ENCODE peak calls at places on chromosomes 2 and 18, in six cellular contexts. One of them, this sample, is unnamed. For H4K20me1 and H3K9me3, the result is how much of the 10 kb centered on the place peaks cover.

GRCh38 chr2:203743441-203743932 is 37.0 kb downstream of the CD28 start:
- DNase-seq in PC-3: no peak
- DNase-seq in hepatocyte: no peak
- DNase-seq in SK-N-SH: no peak
- DNase-seq in fibroblast of lung: peak
- DNase-seq in neural progenitor cell: no peak
- DNase-seq in this sample: peak

GRCh38 chr2:74945783-74946165 is 12.7 kb upstream of the POLE4 start:
- DNase-seq in PC-3: no peak
- DNase-seq in hepatocyte: no peak
- DNase-seq in SK-N-SH: no peak
- DNase-seq in fibroblast of lung: peak
- DNase-seq in neural progenitor cell: no peak
- DNase-seq in this sample: no peak

GRCh38 chr2:181581534-181581933 is 75.4 kb downstream of the CERKL start:
- DNase-seq in PC-3: peak
- DNase-seq in hepatocyte: no peak
- DNase-seq in SK-N-SH: no peak
- DNase-seq in fibroblast of lung: no peak
- DNase-seq in neural progenitor cell: peak
- DNase-seq in this sample: no peak

GRCh38 chr2:108607706-108608301 is 73.5 kb downstream of the LIMS1 start:
- DNase-seq in PC-3: peak
- DNase-seq in hepatocyte: peak
- DNase-seq in SK-N-SH: peak
- DNase-seq in fibroblast of lung: peak
- DNase-seq in neural progenitor cell: peak
- DNase-seq in this sample: no peak

GRCh38 chr2:112583497-112584133 is 794 bp upstream of the CHCHD5 start:
- DNase-seq in PC-3: peak
- DNase-seq in hepatocyte: no peak
- DNase-seq in SK-N-SH: peak
- DNase-seq in fibroblast of lung: peak
- DNase-seq in neural progenitor cell: peak
- DNase-seq in this sample: no peak

GRCh38 chr2:86301711-86302202 is 35.7 kb downstream of the REEP1 start:
- DNase-seq in PC-3: no peak
- DNase-seq in hepatocyte: no peak
- DNase-seq in SK-N-SH: no peak
- DNase-seq in fibroblast of lung: no peak
- DNase-seq in neural progenitor cell: peak
- DNase-seq in this sample: no peak

GRCh38 chr2:229429529-229430067 is 158.5 kb upstream of the PID1 start:
- DNase-seq in PC-3: no peak
- DNase-seq in hepatocyte: no peak
- DNase-seq in SK-N-SH: no peak
- DNase-seq in fibroblast of lung: no peak
- DNase-seq in neural progenitor cell: no peak
- DNase-seq in this sample: no peak

GRCh38 chr2:219001577-219002394 is 8.6 kb upstream of the CRYBA2 start:
- DNase-seq in PC-3: peak
- DNase-seq in hepatocyte: peak
- DNase-seq in SK-N-SH: peak
- DNase-seq in fibroblast of lung: no peak
- DNase-seq in neural progenitor cell: peak
- DNase-seq in this sample: peak

GRCh38 chr18:59918320-59918755 is 18.5 kb downstream of the PMAIP1 start:
- DNase-seq in PC-3: peak
- DNase-seq in hepatocyte: peak
- DNase-seq in SK-N-SH: peak
- DNase-seq in fibroblast of lung: peak
- DNase-seq in neural progenitor cell: peak
- DNase-seq in this sample: peak

GRCh38 chr2:170365003-170365402 is 187.1 kb downstream of the MYO3B start:
- DNase-seq in PC-3: no peak
- DNase-seq in hepatocyte: no peak
- DNase-seq in SK-N-SH: no peak
- DNase-seq in fibroblast of lung: no peak
- DNase-seq in neural progenitor cell: no peak
- DNase-seq in this sample: no peak

GRCh38 chr2:210531482-210531881 is 24.9 kb upstream of the CPS1 start:
- DNase-seq in PC-3: no peak
- DNase-seq in hepatocyte: no peak
- DNase-seq in SK-N-SH: no peak
- DNase-seq in fibroblast of lung: no peak
- DNase-seq in neural progenitor cell: no peak
- DNase-seq in this sample: no peak

GRCh38 chr2:29223257-29223656 is 108.0 kb downstream of the CLIP4 start:
- DNase-seq in PC-3: no peak
- DNase-seq in hepatocyte: no peak
- DNase-seq in SK-N-SH: no peak
- DNase-seq in fibroblast of lung: no peak
- DNase-seq in neural progenitor cell: no peak
- DNase-seq in this sample: no peak

GRCh38 chr2:18119883-18120282 is 241.4 kb downstream of the KCNS3 start:
- DNase-seq in PC-3: no peak
- DNase-seq in hepatocyte: no peak
- DNase-seq in SK-N-SH: no peak
- DNase-seq in fibroblast of lung: peak
- DNase-seq in neural progenitor cell: no peak
- DNase-seq in this sample: no peak

GRCh38 chr18:47118986-47119385 is 31.3 kb downstream of the HDHD2 start:
- DNase-seq in PC-3: no peak
- DNase-seq in hepatocyte: no peak
- DNase-seq in SK-N-SH: no peak
- DNase-seq in fibroblast of lung: peak
- DNase-seq in neural progenitor cell: no peak
- DNase-seq in this sample: peak

GRCh38 chr2:44686561-44686960 is 254.9 kb upstream of the SIX3 start:
- DNase-seq in PC-3: peak
- DNase-seq in hepatocyte: no peak
- DNase-seq in SK-N-SH: no peak
- DNase-seq in fibroblast of lung: peak
- DNase-seq in neural progenitor cell: no peak
- DNase-seq in this sample: peak

GRCh38 chr2:171289336-171289735 is 128.6 kb upstream of the TLK1 start:
- DNase-seq in PC-3: no peak
- DNase-seq in hepatocyte: no peak
- DNase-seq in SK-N-SH: no peak
- DNase-seq in fibroblast of lung: no peak
- DNase-seq in neural progenitor cell: no peak
- DNase-seq in this sample: no peak

GRCh38 chr2:44931177-44931795 is 10.2 kb upstream of the SIX3 start:
- DNase-seq in PC-3: no peak
- DNase-seq in hepatocyte: no peak
- DNase-seq in SK-N-SH: no peak
- DNase-seq in fibroblast of lung: no peak
- DNase-seq in neural progenitor cell: peak
- DNase-seq in this sample: no peak

GRCh38 chr2:169683054-169683424 is 11.2 kb downstream of the CFAP210 start:
- DNase-seq in PC-3: peak
- DNase-seq in hepatocyte: no peak
- DNase-seq in SK-N-SH: no peak
- DNase-seq in fibroblast of lung: no peak
- DNase-seq in neural progenitor cell: no peak
- DNase-seq in this sample: peak

GRCh38 chr18:43662657-43663056 is 385.4 kb upstream of the SYT4 start:
- DNase-seq in PC-3: peak
- DNase-seq in hepatocyte: peak
- DNase-seq in SK-N-SH: no peak
- DNase-seq in fibroblast of lung: peak
- DNase-seq in neural progenitor cell: no peak
- DNase-seq in this sample: peak

GRCh38 chr2:86313341-86313740 is 24.1 kb downstream of the REEP1 start:
- DNase-seq in PC-3: no peak
- DNase-seq in hepatocyte: no peak
- DNase-seq in SK-N-SH: no peak
- DNase-seq in fibroblast of lung: no peak
- DNase-seq in neural progenitor cell: no peak
- DNase-seq in this sample: no peak

GRCh38 chr2:74530239-74531161 is 767 bp downstream of the HTRA2 start:
- DNase-seq in PC-3: peak
- DNase-seq in hepatocyte: peak
- DNase-seq in SK-N-SH: peak
- DNase-seq in fibroblast of lung: peak
- DNase-seq in neural progenitor cell: peak
- DNase-seq in this sample: peak

GRCh38 chr2:145710303-145710702 is 1190.4 kb upstream of the ZEB2 start:
- DNase-seq in PC-3: no peak
- DNase-seq in hepatocyte: no peak
- DNase-seq in SK-N-SH: no peak
- DNase-seq in fibroblast of lung: no peak
- DNase-seq in neural progenitor cell: no peak
- DNase-seq in this sample: no peak

GRCh38 chr2:111068435-111069058 is 52.2 kb upstream of the BCL2L11 start:
- DNase-seq in PC-3: peak
- DNase-seq in hepatocyte: peak
- DNase-seq in SK-N-SH: no peak
- DNase-seq in fibroblast of lung: no peak
- DNase-seq in neural progenitor cell: no peak
- DNase-seq in this sample: peak

GRCh38 chr2:129957891-129958290 is 21.6 kb upstream of the RAB6C start:
- DNase-seq in PC-3: no peak
- DNase-seq in hepatocyte: peak
- DNase-seq in SK-N-SH: no peak
- DNase-seq in fibroblast of lung: no peak
- DNase-seq in neural progenitor cell: no peak
- DNase-seq in this sample: peak

GRCh38 chr2:70992945-70993688 is 1.6 kb downstream of the TEX261 start:
- DNase-seq in PC-3: no peak
- DNase-seq in hepatocyte: peak
- DNase-seq in SK-N-SH: no peak
- DNase-seq in fibroblast of lung: no peak
- DNase-seq in neural progenitor cell: no peak
- DNase-seq in this sample: no peak
- H4K20me1 ChIP-seq in PC-3: under half
- H4K20me1 ChIP-seq in hepatocyte: under half
- H4K20me1 ChIP-seq in SK-N-SH: under half
- H4K20me1 ChIP-seq in fibroblast of lung: under half
- H4K20me1 ChIP-seq in neural progenitor cell: under half
- H4K20me1 ChIP-seq in this sample: under half

GRCh38 chr2:177433402-177433801 is 40.8 kb downstream of the AGPS start:
- DNase-seq in PC-3: peak
- DNase-seq in hepatocyte: no peak
- DNase-seq in SK-N-SH: no peak
- DNase-seq in fibroblast of lung: peak
- DNase-seq in neural progenitor cell: no peak
- DNase-seq in this sample: peak

GRCh38 chr2:177430425-177430824 is 37.9 kb downstream of the AGPS start:
- DNase-seq in PC-3: no peak
- DNase-seq in hepatocyte: no peak
- DNase-seq in SK-N-SH: no peak
- DNase-seq in fibroblast of lung: peak
- DNase-seq in neural progenitor cell: no peak
- DNase-seq in this sample: no peak

GRCh38 chr2:177427316-177427715 is 34.7 kb downstream of the AGPS start:
- DNase-seq in PC-3: no peak
- DNase-seq in hepatocyte: no peak
- DNase-seq in SK-N-SH: no peak
- DNase-seq in fibroblast of lung: no peak
- DNase-seq in neural progenitor cell: no peak
- DNase-seq in this sample: no peak

GRCh38 chr2:177432703-177433102 is 40.1 kb downstream of the AGPS start:
- DNase-seq in PC-3: no peak
- DNase-seq in hepatocyte: no peak
- DNase-seq in SK-N-SH: no peak
- DNase-seq in fibroblast of lung: no peak
- DNase-seq in neural progenitor cell: no peak
- DNase-seq in this sample: no peak

GRCh38 chr2:177429688-177430325 is 37.2 kb downstream of the AGPS start:
- DNase-seq in PC-3: no peak
- DNase-seq in hepatocyte: no peak
- DNase-seq in SK-N-SH: no peak
- DNase-seq in fibroblast of lung: peak
- DNase-seq in neural progenitor cell: no peak
- DNase-seq in this sample: peak
- H3K9me3 ChIP-seq in PC-3: under half
- H3K9me3 ChIP-seq in hepatocyte: under half
- H3K9me3 ChIP-seq in SK-N-SH: under half
- H3K9me3 ChIP-seq in fibroblast of lung: under half
- H3K9me3 ChIP-seq in neural progenitor cell: under half
- H3K9me3 ChIP-seq in this sample: under half

GRCh38 chr2:127371037-127371436 is 16.7 kb downstream of the MAP3K2 start:
- DNase-seq in PC-3: no peak
- DNase-seq in hepatocyte: no peak
- DNase-seq in SK-N-SH: no peak
- DNase-seq in fibroblast of lung: no peak
- DNase-seq in neural progenitor cell: no peak
- DNase-seq in this sample: no peak
- H4K20me1 ChIP-seq in PC-3: under half
- H4K20me1 ChIP-seq in hepatocyte: under half
- H4K20me1 ChIP-seq in SK-N-SH: half or more
- H4K20me1 ChIP-seq in fibroblast of lung: under half
- H4K20me1 ChIP-seq in neural progenitor cell: under half
- H4K20me1 ChIP-seq in this sample: under half

DNA sequence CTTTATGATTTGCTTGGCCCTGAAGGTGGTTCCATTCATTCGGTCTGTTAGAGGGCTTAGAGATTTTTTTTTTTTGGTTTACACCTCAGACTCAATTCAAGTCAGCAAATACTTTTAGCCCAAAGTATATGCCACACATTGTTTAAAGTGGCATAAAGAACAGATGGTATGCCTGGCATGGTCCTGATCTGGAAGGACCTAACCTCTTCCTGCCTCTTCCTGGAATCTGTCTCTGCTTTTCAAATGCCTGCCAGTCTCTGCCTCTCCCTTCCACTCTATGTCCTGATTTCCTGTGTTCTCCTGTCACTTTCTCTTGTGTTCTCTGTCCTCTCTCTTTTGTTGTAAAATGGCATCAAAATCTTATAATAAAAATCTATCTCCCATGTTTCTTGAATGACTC is 158.0 kb downstream of the ANKRD30B start:
- DNase-seq in PC-3: no peak
- DNase-seq in hepatocyte: no peak
- DNase-seq in SK-N-SH: no peak
- DNase-seq in fibroblast of lung: no peak
- DNase-seq in neural progenitor cell: no peak
- DNase-seq in this sample: no peak
- H3K9me3 ChIP-seq in PC-3: under half
- H3K9me3 ChIP-seq in hepatocyte: under half
- H3K9me3 ChIP-seq in SK-N-SH: under half
- H3K9me3 ChIP-seq in fibroblast of lung: under half
- H3K9me3 ChIP-seq in neural progenitor cell: under half
- H3K9me3 ChIP-seq in this sample: under half